ENCODE peak calls at places on chromosomes 12 and 14, in four cellular contexts. One of them, this sample, is unnamed.

GRCh38 chr14:104142136-104143041 is 4.0 kb downstream of the KIF26A start:
- DNase-seq in heart left ventricle: peak; percentile 6
- DNase-seq in iPS-NIHi11: peak; percentile 1
- DNase-seq in GOT3: no peak
- DNase-seq in this sample: no peak

GRCh38 chr14:24965934-24966593 is 83.9 kb downstream of the STXBP6 start:
- DNase-seq in iPS-NIHi11: peak; percentile 23
- DNase-seq in heart left ventricle: peak; percentile 31
- DNase-seq in GOT3: no peak
- DNase-seq in this sample: no peak

GRCh38 chr14:64465208-64465821 is at the start of gene AKAP5:
- DNase-seq in heart left ventricle: peak; percentile 46
- DNase-seq in GOT3: no peak
- DNase-seq in iPS-NIHi11: peak; percentile 94
- DNase-seq in this sample: peak; percentile 43

GRCh38 chr14:23481362-23481970 is 12.0 kb downstream of the NGDN start:
- DNase-seq in heart left ventricle: no peak
- DNase-seq in GOT3: no peak
- DNase-seq in iPS-NIHi11: peak; percentile 67
- DNase-seq in this sample: no peak

GRCh38 chr14:32414808-32415255 is 85.7 kb downstream of the AKAP6 start:
- DNase-seq in GOT3: no peak
- DNase-seq in iPS-NIHi11: no peak
- DNase-seq in heart left ventricle: no peak
- DNase-seq in this sample: no peak

GRCh38 chr12:106020736-106021135 is 118.0 kb downstream of the NUAK1 start:
- DNase-seq in heart left ventricle: no peak
- DNase-seq in GOT3: no peak
- DNase-seq in iPS-NIHi11: no peak
- DNase-seq in this sample: no peak

GRCh38 chr14:70893062-70893841 is 14.0 kb upstream of the PCNX1 start:
- DNase-seq in GOT3: no peak
- DNase-seq in heart left ventricle: no peak
- DNase-seq in iPS-NIHi11: no peak
- DNase-seq in this sample: no peak

GRCh38 chr14:68789798-68790655 is 2.8 kb downstream of the ZFP36L1 start:
- DNase-seq in GOT3: no peak
- DNase-seq in heart left ventricle: no peak
- DNase-seq in iPS-NIHi11: no peak
- DNase-seq in this sample: no peak

GRCh38 chr12:9649532-9649940 is 20.0 kb upstream of the CLEC2D start:
- DNase-seq in heart left ventricle: no peak
- DNase-seq in GOT3: no peak
- DNase-seq in iPS-NIHi11: no peak
- DNase-seq in this sample: no peak

GRCh38 chr12:102702447-102703114 is 214.5 kb downstream of the PAH start:
- DNase-seq in GOT3: peak; percentile 1
- DNase-seq in heart left ventricle: peak; percentile 15
- DNase-seq in iPS-NIHi11: peak; percentile 71
- DNase-seq in this sample: peak; percentile 25

GRCh38 chr14:65225299-65226159 is 123.2 kb upstream of the MAX start:
- DNase-seq in heart left ventricle: no peak
- DNase-seq in GOT3: no peak
- DNase-seq in iPS-NIHi11: no peak
- DNase-seq in this sample: no peak

GRCh38 chr12:22034709-22035506 is 11.1 kb upstream of the CMAS start:
- DNase-seq in iPS-NIHi11: no peak
- DNase-seq in GOT3: no peak
- DNase-seq in heart left ventricle: no peak
- DNase-seq in this sample: no peak

GRCh38 chr12:107457536-107457935 is 228.1 kb upstream of the PWP1 start:
- DNase-seq in heart left ventricle: no peak
- DNase-seq in GOT3: no peak
- DNase-seq in iPS-NIHi11: no peak
- DNase-seq in this sample: no peak

GRCh38 chr12:42705863-42706262 is 116.3 kb upstream of the PRICKLE1 start:
- DNase-seq in heart left ventricle: peak; percentile 69
- DNase-seq in GOT3: no peak
- DNase-seq in iPS-NIHi11: no peak
- DNase-seq in this sample: no peak

GRCh38 chr12:47967461-47968430 is 4.3 kb downstream of the TMEM106C start:
- DNase-seq in heart left ventricle: no peak
- DNase-seq in iPS-NIHi11: no peak
- DNase-seq in GOT3: no peak
- DNase-seq in this sample: no peak

GRCh38 chr12:21656931-21657335 is 709 bp downstream of the LDHB start:
- DNase-seq in GOT3: no peak
- DNase-seq in heart left ventricle: peak; percentile 27
- DNase-seq in iPS-NIHi11: peak; percentile 34
- DNase-seq in this sample: no peak

GRCh38 chr14:44418856-44419255 is 88.2 kb downstream of the FSCB start:
- DNase-seq in iPS-NIHi11: no peak
- DNase-seq in heart left ventricle: no peak
- DNase-seq in GOT3: no peak
- DNase-seq in this sample: no peak

GRCh38 chr12:123102781-123103503 is 47.9 kb downstream of the PITPNM2 start:
- DNase-seq in heart left ventricle: no peak
- DNase-seq in iPS-NIHi11: no peak
- DNase-seq in GOT3: no peak
- DNase-seq in this sample: no peak

GRCh38 chr14:23069413-23069806 is 12.1 kb upstream of the CDH24 start:
- DNase-seq in GOT3: no peak
- DNase-seq in iPS-NIHi11: no peak
- DNase-seq in heart left ventricle: no peak
- DNase-seq in this sample: no peak

GRCh38 chr12:16437281-16437816 is 89.9 kb downstream of the MGST1 start:
- DNase-seq in GOT3: no peak
- DNase-seq in heart left ventricle: no peak
- DNase-seq in iPS-NIHi11: peak; percentile 51
- DNase-seq in this sample: no peak

GRCh38 chr14:59022144-59022543 is 166.3 kb upstream of the DAAM1 start:
- DNase-seq in iPS-NIHi11: no peak
- DNase-seq in heart left ventricle: no peak
- DNase-seq in GOT3: no peak
- DNase-seq in this sample: no peak

GRCh38 chr14:105859717-105860614 is 333.6 kb downstream of the TMEM121 start:
- DNase-seq in GOT3: no peak
- DNase-seq in iPS-NIHi11: no peak
- DNase-seq in heart left ventricle: no peak
- DNase-seq in this sample: no peak

GRCh38 chr12:60335765-60336164 is 739.9 kb downstream of the SLC16A7 start:
- DNase-seq in iPS-NIHi11: no peak
- DNase-seq in heart left ventricle: no peak
- DNase-seq in GOT3: no peak
- DNase-seq in this sample: no peak

GRCh38 chr12:39372204-39372925 is 70.6 kb downstream of the KIF21A start:
- DNase-seq in heart left ventricle: no peak
- DNase-seq in GOT3: no peak
- DNase-seq in iPS-NIHi11: no peak
- DNase-seq in this sample: no peak

GRCh38 chr14:55302367-55302766 is 31.1 kb downstream of the FBXO34 start:
- DNase-seq in heart left ventricle: no peak
- DNase-seq in GOT3: no peak
- DNase-seq in iPS-NIHi11: no peak
- DNase-seq in this sample: no peak

GRCh38 chr14:105041841-105042765 is 21.2 kb upstream of the CDCA4 start:
- DNase-seq in heart left ventricle: no peak
- DNase-seq in iPS-NIHi11: no peak
- DNase-seq in GOT3: no peak
- DNase-seq in this sample: no peak

GRCh38 chr12:5506821-5507231 is 74.9 kb downstream of the NTF3 start:
- DNase-seq in GOT3: no peak
- DNase-seq in iPS-NIHi11: no peak
- DNase-seq in heart left ventricle: peak; percentile 67
- DNase-seq in this sample: no peak

GRCh38 chr14:65434216-65434850 is 21.8 kb downstream of the FUT8 start:
- DNase-seq in iPS-NIHi11: peak; percentile 17
- DNase-seq in GOT3: no peak
- DNase-seq in heart left ventricle: no peak
- DNase-seq in this sample: no peak

GRCh38 chr14:67964391-67964812 is 144.8 kb downstream of the RAD51B start:
- DNase-seq in heart left ventricle: no peak
- DNase-seq in iPS-NIHi11: peak; percentile 8
- DNase-seq in GOT3: no peak
- DNase-seq in this sample: no peak

GRCh38 chr14:88605594-88605993 is 42.8 kb downstream of the ZC3H14 start:
- DNase-seq in iPS-NIHi11: no peak
- DNase-seq in heart left ventricle: no peak
- DNase-seq in GOT3: no peak
- DNase-seq in this sample: no peak

GRCh38 chr14:101808894-101809670 is 47.6 kb downstream of the PPP2R5C start:
- DNase-seq in heart left ventricle: no peak
- DNase-seq in GOT3: no peak
- DNase-seq in iPS-NIHi11: no peak
- DNase-seq in this sample: no peak

This sample was measured in GM12892.